ENCODE peak calls at places on chromosomes 7 and 10, in five cellular contexts. One of them, this sample, is unnamed.

GRCh38 chr7:27143022-27143949 is at the start of gene HOXA5:
- DNase-seq in GM23338: peak; percentile 91
- DNase-seq in GM12878: no peak
- DNase-seq in HepG2: peak; percentile 90
- DNase-seq in A549: peak; percentile 96
- DNase-seq in this sample: peak; percentile 79

GRCh38 chr10:71081912-71082311 is 130.5 kb upstream of the UNC5B start:
- DNase-seq in GM23338: no peak
- DNase-seq in A549: no peak
- DNase-seq in GM12878: no peak
- DNase-seq in HepG2: no peak
- DNase-seq in this sample: no peak

GRCh38 chr7:47435889-47436312 is 146.0 kb downstream of the TNS3 start:
- DNase-seq in A549: peak; percentile 79
- DNase-seq in GM23338: peak; percentile 69
- DNase-seq in HepG2: peak; percentile 27
- DNase-seq in GM12878: no peak
- DNase-seq in this sample: peak; percentile 65

GRCh38 chr7:101629171-101629570 is at the start of gene MYL10:
- DNase-seq in HepG2: no peak
- DNase-seq in A549: no peak
- DNase-seq in GM23338: no peak
- DNase-seq in GM12878: no peak
- DNase-seq in this sample: no peak

GRCh38 chr7:49639068-49639593 is 134.3 kb upstream of the VWC2 start:
- DNase-seq in HepG2: no peak
- DNase-seq in A549: no peak
- DNase-seq in GM23338: no peak
- DNase-seq in GM12878: no peak
- DNase-seq in this sample: no peak

GRCh38 chr7:26159243-26159642 is 7.2 kb downstream of the NFE2L3 start:
- DNase-seq in HepG2: peak; percentile 70
- DNase-seq in GM23338: peak; percentile 42
- DNase-seq in A549: no peak
- DNase-seq in GM12878: no peak
- DNase-seq in this sample: no peak

GRCh38 chr10:25175527-25176420 is 973 bp downstream of the GPR158 start:
- DNase-seq in HepG2: no peak
- DNase-seq in A549: no peak
- DNase-seq in GM23338: peak; percentile 66
- DNase-seq in GM12878: no peak
- DNase-seq in this sample: no peak

GRCh38 chr10:103479135-103479534 is at the start of gene CALHM3:
- DNase-seq in HepG2: no peak
- DNase-seq in GM12878: no peak
- DNase-seq in GM23338: no peak
- DNase-seq in A549: peak; percentile 42
- DNase-seq in this sample: no peak

GRCh38 chr7:99379043-99379577 is 4.6 kb downstream of the ARPC1B start:
- DNase-seq in GM12878: peak; percentile 68
- DNase-seq in A549: peak; percentile 55
- DNase-seq in HepG2: no peak
- DNase-seq in GM23338: no peak
- DNase-seq in this sample: no peak
- H3K4me1 ChIP-seq in GM12878: peaks cover 45% of the 10 kb centered on the region
- H3K4me1 ChIP-seq in A549: peaks cover 54% of the 10 kb centered on the region
- H3K4me1 ChIP-seq in HepG2: peaks cover 50% of the 10 kb centered on the region
- H3K4me1 ChIP-seq in GM23338: peaks cover 10% of the 10 kb centered on the region
- H3K4me1 ChIP-seq in this sample: peaks cover 38% of the 10 kb centered on the region

GRCh38 chr10:76334306-76334705 is 902.9 kb downstream of the LRMDA start:
- DNase-seq in GM12878: no peak
- DNase-seq in GM23338: no peak
- DNase-seq in HepG2: no peak
- DNase-seq in A549: no peak
- DNase-seq in this sample: no peak

GRCh38 chr10:76337641-76338040 is 906.2 kb downstream of the LRMDA start:
- DNase-seq in A549: no peak
- DNase-seq in GM23338: no peak
- DNase-seq in HepG2: no peak
- DNase-seq in GM12878: peak; percentile 3
- DNase-seq in this sample: no peak

GRCh38 chr10:76336213-76336963 is 905.0 kb downstream of the LRMDA start:
- DNase-seq in GM12878: no peak
- DNase-seq in HepG2: peak; percentile 77
- DNase-seq in GM23338: peak; percentile 7
- DNase-seq in A549: peak; percentile 16
- DNase-seq in this sample: no peak

GRCh38 chr10:76341740-76342139 is 910.3 kb downstream of the LRMDA start:
- DNase-seq in A549: no peak
- DNase-seq in HepG2: no peak
- DNase-seq in GM12878: no peak
- DNase-seq in GM23338: no peak
- DNase-seq in this sample: no peak

GRCh38 chr10:76338187-76338586 is 906.8 kb downstream of the LRMDA start:
- DNase-seq in A549: no peak
- DNase-seq in GM12878: no peak
- DNase-seq in HepG2: no peak
- DNase-seq in GM23338: no peak
- DNase-seq in this sample: no peak
- H3K27ac ChIP-seq in A549: no peak overlapping the region
- H3K27ac ChIP-seq in GM12878: no peak overlapping the region
- H3K27ac ChIP-seq in HepG2: no peak overlapping the region
- H3K27ac ChIP-seq in GM23338: no peak overlapping the region
- H3K27ac ChIP-seq in this sample: no peak overlapping the region

GRCh38 chr7:35694161-35694783 is 663 bp downstream of the HERPUD2 start:
- DNase-seq in GM12878: no peak
- DNase-seq in A549: no peak
- DNase-seq in HepG2: no peak
- DNase-seq in GM23338: no peak
- DNase-seq in this sample: no peak
- TF ChIP-seq REST in GM12878: no peak
- TF ChIP-seq REST in A549: no peak
- TF ChIP-seq REST in HepG2: no peak
- TF ChIP-seq REST in GM23338: no peak
- TF ChIP-seq REST in this sample: no peak

GRCh38 chr10:127878474-127879055 is 14.2 kb downstream of the CLRN3 start:
- DNase-seq in GM12878: no peak
- DNase-seq in A549: no peak
- DNase-seq in HepG2: no peak
- DNase-seq in GM23338: no peak
- DNase-seq in this sample: no peak

GRCh38 chr10:127874966-127875765 is 17.6 kb downstream of the CLRN3 start:
- DNase-seq in GM23338: no peak
- DNase-seq in A549: no peak
- DNase-seq in HepG2: no peak
- DNase-seq in GM12878: no peak
- DNase-seq in this sample: no peak

GRCh38 chr10:127877701-127878100 is 15.0 kb downstream of the CLRN3 start:
- DNase-seq in GM23338: no peak
- DNase-seq in GM12878: no peak
- DNase-seq in A549: no peak
- DNase-seq in HepG2: no peak
- DNase-seq in this sample: no peak

GRCh38 chr10:127875916-127876315 is 16.8 kb downstream of the CLRN3 start:
- DNase-seq in A549: no peak
- DNase-seq in GM12878: no peak
- DNase-seq in HepG2: no peak
- DNase-seq in GM23338: no peak
- DNase-seq in this sample: no peak

GRCh38 chr10:127877116-127877515 is 15.6 kb downstream of the CLRN3 start:
- DNase-seq in GM23338: no peak
- DNase-seq in A549: no peak
- DNase-seq in HepG2: no peak
- DNase-seq in GM12878: no peak
- DNase-seq in this sample: no peak
- H3K4me1 ChIP-seq in GM23338: no peaks in the 10 kb centered on the region
- H3K4me1 ChIP-seq in A549: no peaks in the 10 kb centered on the region
- H3K4me1 ChIP-seq in HepG2: peaks cover 23% of the 10 kb centered on the region
- H3K4me1 ChIP-seq in GM12878: no peaks in the 10 kb centered on the region
- H3K4me1 ChIP-seq in this sample: no peaks in the 10 kb centered on the region

This sample was measured in Panc1.